ENCODE peak calls at places on chromosome 15, in seven cellular contexts. C is neural crest cell, U is endodermal cell, T is progenitor cell of endocrine pancreas, L is heart left ventricle, R is GM20000, X is fibroblast of pulmonary artery. F is an unnamed sample.

GRCh38 chr15:39598958-39599845 is 18.3 kb downstream of the THBS1 start:
- DNase-seq in L (no peak), R (no peak), U (no peak), T (no peak), X (peak), C (no peak), F (no peak)

GRCh38 chr15:93349146-93349545 is 260.1 kb upstream of the RGMA start:
- DNase-seq in R (no peak), X (no peak), T (no peak), U (no peak), C (no peak), L (no peak), F (no peak)

GRCh38 chr15:31974855-31975421 is 55.4 kb upstream of the CHRNA7 start:
- DNase-seq in R (peak), U (peak), T (peak), L (no peak), X (peak), C (peak), F (peak)

GRCh38 chr15:51112078-51112477 is 17.4 kb upstream of the TNFAIP8L3 start:
- DNase-seq in C (no peak), X (no peak), U (no peak), R (no peak), T (no peak), L (no peak), F (no peak)

GRCh38 chr15:42148808-42149492 is 7.5 kb downstream of the PLA2G4F start:
- DNase-seq in C (no peak), U (no peak), T (no peak), R (no peak), L (no peak), X (no peak), F (no peak)

GRCh38 chr15:84631706-84632272 is 22.3 kb downstream of the WDR73 start:
- DNase-seq in X (peak), C (no peak), R (no peak), L (no peak), T (no peak), U (no peak), F (no peak)

GRCh38 chr15:84749111-84749991 is 959 bp downstream of the ZNF592 start:
- DNase-seq in U (peak), T (no peak), X (peak), R (peak), L (peak), C (no peak), F (no peak)

GRCh38 chr15:62850791-62851291 is 191.7 kb upstream of the TPM1 start:
- DNase-seq in T (no peak), U (peak), C (no peak), R (no peak), X (peak), L (no peak), F (no peak)

GRCh38 chr15:51240066-51240465 is 98.3 kb downstream of the CYP19A1 start:
- DNase-seq in T (no peak), X (no peak), C (no peak), U (no peak), L (no peak), R (no peak), F (no peak)

GRCh38 chr15:25091421-25092158 is 136.8 kb downstream of the SNRPN start:
- DNase-seq in T (no peak), R (no peak), L (no peak), X (no peak), U (peak), C (no peak), F (no peak)

GRCh38 chr15:29570121-29570930 is 251.9 kb downstream of the TJP1 start:
- DNase-seq in X (peak), C (peak), U (peak), R (peak), T (peak), L (no peak), F (no peak)

GRCh38 chr15:60936186-60936585 is 292.9 kb downstream of the RORA start:
- DNase-seq in X (no peak), U (no peak), C (no peak), L (no peak), T (no peak), R (no peak), F (no peak)

GRCh38 chr15:33623010-33623409 is 312.2 kb downstream of the RYR3 start:
- DNase-seq in C (no peak), T (no peak), X (no peak), R (no peak), L (no peak), U (peak), F (no peak)

GRCh38 chr15:85750319-85750806 is 44.4 kb downstream of the KLHL25 start:
- DNase-seq in U (peak), R (no peak), L (peak), T (no peak), C (no peak), X (peak), F (no peak)

GRCh38 chr15:41474436-41474835 is 19.2 kb upstream of the ITPKA start:
- DNase-seq in X (no peak), T (no peak), C (no peak), U (no peak), R (no peak), L (no peak), F (no peak)

GRCh38 chr15:26758079-26758478 is 14.8 kb downstream of the GABRB3 start:
- DNase-seq in X (no peak), R (no peak), L (no peak), T (no peak), C (no peak), U (no peak), F (no peak)

GRCh38 chr15:50438251-50438650 is 14.0 kb downstream of the USP8 start:
- DNase-seq in C (no peak), L (no peak), U (no peak), X (no peak), R (no peak), T (no peak), F (no peak)

GRCh38 chr15:47822066-47822465 is 104.8 kb downstream of the SEMA6D start:
- DNase-seq in L (no peak), T (no peak), U (no peak), C (no peak), X (no peak), R (no peak), F (no peak)

GRCh38 chr15:28914483-28915023 is 28.8 kb downstream of the APBA2 start:
- DNase-seq in C (no peak), U (peak), R (no peak), L (no peak), X (no peak), T (no peak), F (no peak)

GRCh38 chr15:57562220-57562769 is 29.4 kb upstream of the MYZAP start:
- DNase-seq in X (peak), C (no peak), U (no peak), R (no peak), T (no peak), L (peak), F (no peak)

GRCh38 chr15:62603757-62604156 is 438.7 kb upstream of the C2CD4B start:
- DNase-seq in U (no peak), T (no peak), R (no peak), L (no peak), X (peak), C (no peak), F (no peak)

GRCh38 chr15:57146394-57147140 is 228.1 kb downstream of the TCF12 start:
- DNase-seq in R (peak), L (no peak), U (no peak), C (no peak), X (peak), T (no peak), F (peak)

GRCh38 chr15:90016721-90017120 is 15.6 kb downstream of the ZNF710 start:
- DNase-seq in X (no peak), U (no peak), R (no peak), L (no peak), C (no peak), T (no peak), F (no peak)

GRCh38 chr15:52261498-52262242 is 33.9 kb downstream of the MYO5C start:
- DNase-seq in C (peak), R (peak), T (peak), L (peak), X (peak), U (peak), F (peak)

GRCh38 chr15:32979710-32980109 is 214.8 kb downstream of the FMN1 start:
- DNase-seq in C (no peak), T (no peak), R (no peak), U (no peak), L (no peak), X (peak), F (no peak)

GRCh38 chr15:65447145-65447544 is 24.4 kb upstream of the IGDCC4 start:
- DNase-seq in U (no peak), X (no peak), C (no peak), T (no peak), R (no peak), L (no peak), F (no peak)

GRCh38 chr15:48374472-48374871 is 43.2 kb downstream of the DUT start:
- DNase-seq in R (no peak), L (no peak), U (no peak), C (no peak), T (no peak), X (peak), F (no peak)

GRCh38 chr15:72365844-72366243 is 10.0 kb downstream of the HEXA start:
- DNase-seq in U (no peak), T (no peak), C (no peak), X (no peak), R (peak), L (no peak), F (peak)

GRCh38 chr15:39792025-39792893 is 9.6 kb upstream of the FSIP1 start:
- DNase-seq in T (no peak), L (no peak), X (no peak), R (no peak), U (no peak), C (no peak), F (no peak)

GRCh38 chr15:29139540-29140459 is 129.8 kb downstream of the NSMCE3 start:
- DNase-seq in R (peak), X (peak), U (peak), T (peak), L (no peak), C (peak), F (peak)

GRCh38 chr15:95326689-95327525 is 1003.6 kb upstream of the NR2F2 start:
- DNase-seq in L (no peak), X (peak), T (peak), R (no peak), C (peak), U (peak), F (no peak)

GRCh38 chr15:69719527-69719926 is 266.9 kb downstream of the RPLP1 start:
- DNase-seq in X (peak), T (no peak), U (no peak), R (peak), C (no peak), L (no peak), F (peak)

GRCh38 chr15:89823836-89824606 is 9.4 kb upstream of the ANPEP start:
- DNase-seq in R (no peak), C (no peak), X (no peak), L (no peak), T (no peak), U (no peak), F (no peak)

GRCh38 chr15:59958288-59958687 is 45.8 kb upstream of the FOXB1 start:
- DNase-seq in T (no peak), L (no peak), U (no peak), C (no peak), R (no peak), X (no peak), F (no peak)

GRCh38 chr15:63703641-63704040 is 106.5 kb downstream of the FBXL22 start:
- DNase-seq in T (no peak), X (no peak), R (no peak), U (no peak), C (no peak), L (no peak), F (no peak)

GRCh38 chr15:42640103-42640502 is 64.7 kb downstream of the STARD9 start:
- DNase-seq in C (no peak), X (peak), R (no peak), U (no peak), T (no peak), L (no peak), F (no peak)

GRCh38 chr15:77346637-77347036 is 73.3 kb downstream of the PEAK1 start:
- DNase-seq in C (no peak), L (no peak), X (no peak), T (no peak), U (no peak), R (no peak), F (no peak)
- TF ChIP-seq CTCF in C (no peak), L (no peak), X (no peak), T (no peak), U (no peak), R (no peak), F (no peak)

GRCh38 chr15:67905628-67906027 is 65.8 kb upstream of the RNU6-1 start:
- DNase-seq in C (no peak), L (no peak), U (no peak), X (no peak), R (no peak), T (no peak), F (no peak)

GRCh38 chr15:67907175-67907723 is 67.4 kb upstream of the RNU6-1 start:
- DNase-seq in R (no peak), U (peak), C (no peak), L (no peak), T (no peak), X (no peak), F (no peak)

GRCh38 chr15:67903708-67904107 is 63.9 kb upstream of the RNU6-1 start:
- DNase-seq in C (no peak), X (no peak), T (no peak), L (no peak), U (no peak), R (no peak), F (no peak)

GRCh38 chr15:67908756-67909155 is 68.9 kb upstream of the RNU6-1 start:
- DNase-seq in U (peak), R (no peak), X (no peak), T (no peak), C (no peak), L (no peak), F (no peak)

DNA sequence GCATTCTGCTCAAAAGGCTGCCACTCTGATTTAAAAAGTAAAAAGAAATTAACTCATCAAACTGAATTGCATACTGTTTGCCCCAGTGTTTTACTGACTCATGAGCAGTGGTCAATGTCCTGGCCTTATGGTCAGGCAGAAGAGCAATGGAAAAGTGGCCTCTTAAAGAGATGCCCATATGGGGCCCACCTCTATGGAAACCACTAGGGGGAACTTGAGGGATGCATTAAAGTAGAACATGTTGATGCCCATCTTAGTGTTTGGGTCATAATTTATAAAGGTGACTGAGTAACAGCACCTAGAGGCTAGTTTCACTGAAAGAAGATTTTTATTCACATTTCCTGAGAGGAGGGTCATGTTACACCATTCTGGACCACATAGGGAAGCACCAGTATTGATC is 66.5 kb upstream of the RNU6-1 start:
- DNase-seq in C (no peak), T (no peak), U (peak), X (peak), L (no peak), R (no peak), F (no peak)
- TF ChIP-seq CTCF in C (no peak), T (no peak), U (peak), X (peak), L (peak), R (no peak), F (no peak)

GRCh38 chr15:78351539-78351938 is 11.4 kb downstream of the CRABP1 start:
- DNase-seq in U (no peak), L (no peak), X (no peak), R (no peak), C (no peak), T (no peak), F (no peak)

GRCh38 chr15:78345726-78346125 is 5.6 kb downstream of the CRABP1 start:
- DNase-seq in R (no peak), T (no peak), U (no peak), C (no peak), X (no peak), L (no peak), F (no peak)

GRCh38 chr15:78350058-78350457 is 9.9 kb downstream of the CRABP1 start:
- DNase-seq in L (no peak), U (no peak), T (no peak), X (no peak), R (no peak), C (no peak), F (no peak)

GRCh38 chr15:78343431-78343830 is 3.3 kb downstream of the CRABP1 start:
- DNase-seq in X (no peak), T (no peak), L (no peak), C (no peak), U (no peak), R (no peak), F (no peak)

GRCh38 chr15:78347586-78348543 is 7.7 kb downstream of the CRABP1 start:
- DNase-seq in R (no peak), L (no peak), C (no peak), X (no peak), T (no peak), U (peak), F (no peak)
- TF ChIP-seq CTCF in R (no peak), L (no peak), C (no peak), X (no peak), T (no peak), U (no peak), F (no peak)

DNA sequence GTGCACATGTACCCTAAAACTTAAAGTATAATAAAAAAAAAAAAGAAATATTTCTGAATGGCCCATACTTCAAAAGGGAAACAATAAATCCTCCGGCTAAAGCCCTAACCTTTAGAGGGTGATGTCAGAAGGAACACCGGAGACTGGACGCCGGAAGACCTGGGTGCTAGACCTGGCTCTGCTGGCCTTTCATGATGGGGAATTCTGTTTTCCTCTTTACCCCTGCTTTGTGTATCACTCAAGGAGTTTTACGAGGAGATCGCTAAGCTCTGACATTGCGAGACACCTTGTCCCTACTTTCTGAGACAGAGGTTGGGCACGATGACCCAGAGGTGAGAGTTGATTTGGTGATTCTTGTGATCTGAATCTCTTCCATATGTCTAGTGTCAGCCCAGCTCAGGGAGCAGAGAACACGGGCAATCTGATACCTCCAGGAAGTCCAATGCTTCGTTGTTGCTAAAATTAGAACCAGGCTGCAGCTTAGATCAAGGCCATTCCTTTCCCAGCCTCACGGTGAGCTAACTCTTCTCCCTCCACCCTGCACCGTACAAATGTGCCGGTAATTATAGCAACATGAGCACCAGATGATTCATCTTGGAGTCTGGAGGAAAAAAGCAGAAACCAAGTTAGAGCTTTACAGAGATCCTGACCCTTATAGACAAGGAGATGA is 42.0 kb upstream of the CFAP161 start:
- DNase-seq in C (no peak), T (no peak), X (peak), R (no peak), U (no peak), L (peak), F (no peak)
- TF ChIP-seq CTCF in C (no peak), T (no peak), X (no peak), R (no peak), U (no peak), L (no peak), F (no peak)

DNA sequence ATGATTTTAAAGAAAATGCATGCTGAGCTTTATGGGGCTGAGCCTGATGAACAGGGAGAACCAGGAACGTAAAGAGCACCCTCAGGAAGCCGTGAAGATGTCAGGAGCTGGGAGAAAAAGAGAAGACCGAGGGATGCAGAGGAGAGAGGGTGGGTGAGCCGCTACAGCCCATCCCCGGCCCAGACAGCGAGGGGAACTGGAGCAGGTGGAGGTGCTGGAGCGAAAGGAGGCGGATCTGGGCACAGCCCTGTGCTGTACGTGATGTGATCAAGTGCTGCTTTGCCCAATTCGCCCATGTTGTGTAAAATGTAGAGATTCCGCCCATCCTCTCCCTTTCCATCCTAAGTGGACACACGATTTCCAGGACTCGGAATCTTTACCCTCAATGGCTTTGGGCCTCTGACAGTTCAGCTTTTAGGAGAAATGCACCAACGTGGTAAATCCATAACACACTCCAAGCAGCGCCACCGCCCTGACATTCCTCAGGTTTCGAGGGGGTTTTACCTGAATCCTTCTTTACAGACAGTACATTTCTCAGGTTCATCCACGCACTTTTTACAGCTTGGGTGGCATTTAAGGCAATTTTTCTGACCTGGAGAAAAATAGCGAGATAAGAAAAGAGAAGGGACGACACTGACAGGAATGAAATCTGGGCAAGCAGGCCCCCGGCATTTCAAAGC is 27.1 kb upstream of the SNRPA1 start:
- DNase-seq in X (no peak), L (no peak), R (no peak), U (peak), T (no peak), C (no peak), F (no peak)
- TF ChIP-seq CTCF in X (no peak), L (no peak), R (no peak), U (no peak), T (no peak), C (no peak), F (no peak)

F was measured in GM10248.